ENCODE peak calls at places on chromosome X, in six cellular contexts. V is PC-3; K is endothelial cell; Q is NCI-H1694 treated with DMSO at 0.1 percent for 48 hours; G is suprapubic skin; M is activated CD4-positive, alpha-beta T cell treated with anti-CD3 and anti-CD28 coated beads, Interleukin-2, amount 50 U/mL, for 48 hours. S is an unnamed sample.

GRCh38 chrX:93874554-93874953 is 200.5 kb downstream of the FAM133A start:
- DNase-seq in V (peak), K (peak), Q (peak), G (no peak), M (no peak), S (peak)

GRCh38 chrX:115233497-115234219 is at the start of gene LRCH2:
- DNase-seq in V (no peak), K (peak), Q (no peak), G (peak), M (no peak), S (no peak)

GRCh38 chrX:53483838-53484420 is 49.8 kb upstream of the HSD17B10 start:
- DNase-seq in V (peak), K (no peak), Q (no peak), G (no peak), M (no peak), S (no peak)

GRCh38 chrX:118520206-118520857 is 24.7 kb downstream of the DOCK11 start:
- DNase-seq in V (peak), K (no peak), Q (no peak), G (no peak), M (no peak), S (no peak)

GRCh38 chrX:119694601-119695534 is 1.9 kb upstream of the SEPTIN6 start:
- DNase-seq in V (no peak), K (no peak), Q (no peak), G (no peak), M (no peak), S (no peak)

GRCh38 chrX:141214216-141214615 is 28.1 kb downstream of the SPANXC start:
- DNase-seq in V (no peak), K (no peak), Q (no peak), G (no peak), M (no peak), S (no peak)

GRCh38 chrX:131201986-131202385 is 87.1 kb downstream of the IGSF1 start:
- DNase-seq in V (no peak), K (no peak), Q (no peak), G (no peak), M (no peak), S (no peak)

GRCh38 chrX:78035061-78035460 is 65.6 kb upstream of the PGAM4 start:
- DNase-seq in V (no peak), K (no peak), Q (no peak), G (no peak), M (no peak), S (no peak)

GRCh38 chrX:104112326-104112951 is at the start of gene ZCCHC18:
- DNase-seq in V (peak), K (peak), Q (peak), G (peak), M (peak), S (peak)

GRCh38 chrX:63750846-63751245 is 34.2 kb downstream of the ARHGEF9 start:
- DNase-seq in V (no peak), K (no peak), Q (no peak), G (no peak), M (no peak), S (no peak)

GRCh38 chrX:9846631-9847030 is 60.4 kb downstream of the SHROOM2 start:
- DNase-seq in V (no peak), K (no peak), Q (no peak), G (no peak), M (no peak), S (no peak)

GRCh38 chrX:46865281-46865680 is 28.4 kb downstream of the RP2 start:
- DNase-seq in V (peak), K (no peak), Q (no peak), G (no peak), M (no peak), S (no peak)

GRCh38 chrX:133655914-133656265 is 240.6 kb upstream of the GPC4 start:
- DNase-seq in V (no peak), K (no peak), Q (no peak), G (no peak), M (no peak), S (no peak)

GRCh38 chrX:138711399-138712347 is at the start of gene FGF13:
- DNase-seq in V (peak), K (peak), Q (peak), G (no peak), M (no peak), S (no peak)

GRCh38 chrX:10199212-10199611 is 42.4 kb downstream of the CLCN4 start:
- DNase-seq in V (no peak), K (no peak), Q (no peak), G (no peak), M (no peak), S (no peak)

GRCh38 chrX:103373581-103373980 is 2.8 kb upstream of the BEX3 start:
- DNase-seq in V (peak), K (no peak), Q (no peak), G (no peak), M (no peak), S (no peak)

GRCh38 chrX:138945219-138945618 is 233.7 kb upstream of the FGF13 start:
- DNase-seq in V (peak), K (no peak), Q (no peak), G (no peak), M (no peak), S (no peak)

GRCh38 chrX:151396042-151396826 is 772 bp upstream of the VMA21 start:
- DNase-seq in V (peak), K (no peak), Q (peak), G (no peak), M (peak), S (no peak)

GRCh38 chrX:151902813-151903591 is 9.7 kb upstream of the MAGEA4 start:
- DNase-seq in V (peak), K (peak), Q (no peak), G (no peak), M (no peak), S (peak)

GRCh38 chrX:47751670-47752069 is 85.0 kb upstream of the ZNF81 start:
- DNase-seq in V (peak), K (peak), Q (no peak), G (no peak), M (peak), S (peak)

GRCh38 chrX:86241547-86241946 is 93.3 kb downstream of the DACH2 start:
- DNase-seq in V (no peak), K (no peak), Q (no peak), G (no peak), M (no peak), S (no peak)

GRCh38 chrX:31293409-31293808 is 221.6 kb upstream of the FTHL17 start:
- DNase-seq in V (no peak), K (no peak), Q (no peak), G (no peak), M (no peak), S (peak)

GRCh38 chrX:2589186-2590020 is 88.6 kb upstream of the DHRSX start:
- DNase-seq in V (peak), K (no peak), Q (no peak), G (no peak), M (no peak), S (no peak)

GRCh38 chrX:72029473-72030411 is 102.0 kb downstream of the RTL5 start:
- DNase-seq in V (peak), K (no peak), Q (no peak), G (no peak), M (no peak), S (peak)

GRCh38 chrX:147838465-147839131 is 73.1 kb upstream of the FMR1 start:
- DNase-seq in V (no peak), K (no peak), Q (peak), G (no peak), M (no peak), S (no peak)

GRCh38 chrX:12494400-12495138 is 296.6 kb upstream of the PRPS2 start:
- DNase-seq in V (no peak), K (no peak), Q (no peak), G (no peak), M (no peak), S (no peak)

GRCh38 chrX:54452920-54453319 is 12.7 kb downstream of the TSR2 start:
- DNase-seq in V (peak), K (peak), Q (peak), G (no peak), M (no peak), S (no peak)

GRCh38 chrX:19869195-19869594 is 18.2 kb downstream of the SH3KBP1 start:
- DNase-seq in V (no peak), K (no peak), Q (no peak), G (no peak), M (no peak), S (no peak)

GRCh38 chrX:115892056-115892708 is 278.4 kb upstream of the AGTR2 start:
- DNase-seq in V (peak), K (no peak), Q (no peak), G (no peak), M (no peak), S (no peak)

GRCh38 chrX:13808293-13808692 is 8.6 kb downstream of the GPM6B start:
- DNase-seq in V (no peak), K (no peak), Q (no peak), G (no peak), M (no peak), S (no peak)

GRCh38 chrX:72128881-72129280 is 2.8 kb downstream of the RTL5 start:
- DNase-seq in V (peak), K (peak), Q (no peak), G (no peak), M (peak), S (peak)

GRCh38 chrX:17024896-17025295 is 78.4 kb downstream of the REPS2 start:
- DNase-seq in V (no peak), K (no peak), Q (no peak), G (no peak), M (no peak), S (peak)

GRCh38 chrX:123324628-123325027 is 140.6 kb downstream of the GRIA3 start:
- DNase-seq in V (peak), K (no peak), Q (no peak), G (no peak), M (no peak), S (no peak)

GRCh38 chrX:42220083-42220482 is 296.7 kb upstream of the CASK start:
- DNase-seq in V (no peak), K (no peak), Q (no peak), G (no peak), M (no peak), S (no peak)

GRCh38 chrX:151702021-151702714 is 6.9 kb downstream of the PRRG3 start:
- DNase-seq in V (no peak), K (no peak), Q (no peak), G (no peak), M (no peak), S (no peak)

GRCh38 chrX:9204560-9204959 is 170.6 kb upstream of the FAM9B start:
- DNase-seq in V (peak), K (no peak), Q (no peak), G (no peak), M (no peak), S (no peak)

GRCh38 chrX:129091097-129091496 is 432.2 kb downstream of the SMARCA1 start:
- DNase-seq in V (no peak), K (no peak), Q (no peak), G (no peak), M (no peak), S (no peak)

GRCh38 chrX:10507876-10508275 is 112.5 kb downstream of the MID1 start:
- DNase-seq in V (no peak), K (no peak), Q (no peak), G (no peak), M (no peak), S (no peak)

S was measured in Calu3.